ENCODE peak calls at places on chromosomes 1 and 21, in four cellular contexts. J is PC-3, M is psoas muscle, W is ovary. A is an unnamed sample.

GRCh38 chr1:147549526-147549925 is 8.2 kb downstream of the BCL9 start:
- DNase-seq in M (no peak), W (no peak), J (no peak), A (no peak)

GRCh38 chr21:38930838-38931237 is 125.1 kb downstream of the ETS2 start:
- DNase-seq in W (no peak), J (no peak), M (no peak), A (no peak)

GRCh38 chr1:156025873-156026272 is 5.1 kb upstream of the SSR2 start:
- DNase-seq in M (no peak), W (no peak), J (no peak), A (no peak)

GRCh38 chr1:238777551-238777950 is 608.8 kb upstream of the CHRM3 start:
- DNase-seq in J (no peak), M (no peak), W (no peak), A (no peak)

GRCh38 chr1:45012639-45013278 is 705 bp downstream of the UROD start:
- DNase-seq in W (peak; percentile 87), J (peak; percentile 69), M (peak; percentile 70), A (no peak)

GRCh38 chr1:112510340-112510739 is 1.6 kb downstream of the WNT2B start:
- DNase-seq in M (no peak), J (no peak), W (no peak), A (no peak)

GRCh38 chr1:12436817-12437599 is 181.0 kb downstream of the DHRS3 start:
- DNase-seq in M (no peak), W (no peak), J (peak; percentile 94), A (no peak)

GRCh38 chr1:221741364-221741970 is 422 bp downstream of the DUSP10 start:
- DNase-seq in W (peak; percentile 50), J (peak; percentile 27), M (peak; percentile 26), A (peak; percentile 78)

GRCh38 chr1:225977937-225978748 is 21.0 kb downstream of the SDE2 start:
- DNase-seq in M (no peak), W (no peak), J (no peak), A (no peak)

GRCh38 chr1:67752306-67752705 is 67.3 kb downstream of the GADD45A start:
- DNase-seq in W (no peak), J (no peak), M (no peak), A (no peak)

GRCh38 chr1:187384504-187384903 is 555.8 kb downstream of the PLA2G4A start:
- DNase-seq in J (no peak), W (no peak), M (no peak), A (no peak)

GRCh38 chr1:233364695-233365539 is 37.4 kb downstream of the MAP3K21 start:
- DNase-seq in J (peak; percentile 65), W (no peak), M (no peak), A (no peak)

GRCh38 chr1:28887835-28888682 is 26.3 kb upstream of the EPB41 start:
- DNase-seq in W (peak; percentile 67), M (no peak), J (no peak), A (no peak)

GRCh38 chr1:10761503-10762152 is 34.8 kb downstream of the CASZ1 start:
- DNase-seq in J (peak; percentile 67), M (no peak), W (no peak), A (no peak)

GRCh38 chr21:44749116-44749758 is 37.9 kb upstream of the TSPEAR start:
- DNase-seq in M (no peak), W (no peak), J (no peak), A (no peak)

GRCh38 chr21:25963186-25963585 is 207.4 kb downstream of the APP start:
- DNase-seq in J (peak; percentile 85), M (no peak), W (no peak), A (no peak)

GRCh38 chr1:175433586-175434267 is 241.2 kb upstream of the KIAA0040 start:
- DNase-seq in J (no peak), M (no peak), W (no peak), A (no peak)

GRCh38 chr1:226586116-226586515 is 37.6 kb downstream of the STUM start:
- DNase-seq in W (no peak), M (no peak), J (no peak), A (no peak)

GRCh38 chr1:6141601-6142000 is 38.5 kb downstream of the CHD5 start:
- DNase-seq in J (peak; percentile 18), W (no peak), M (no peak), A (no peak)

GRCh38 chr1:161305872-161306519 is 3.8 kb downstream of the MPZ start:
- DNase-seq in M (peak; percentile 70), W (peak; percentile 85), J (no peak), A (peak; percentile 81)

GRCh38 chr1:74517599-74518051 is 5.2 kb upstream of the LRRC53 start:
- DNase-seq in M (no peak), J (no peak), W (no peak), A (no peak)

GRCh38 chr1:213513006-213513405 is 462.0 kb downstream of the RPS6KC1 start:
- DNase-seq in J (no peak), M (no peak), W (no peak), A (no peak)

GRCh38 chr1:204673909-204674701 is 11.4 kb downstream of the LRRN2 start:
- DNase-seq in M (no peak), W (no peak), J (no peak), A (no peak)

GRCh38 chr1:107298526-107298925 is 157.7 kb downstream of the NTNG1 start:
- DNase-seq in W (no peak), M (no peak), J (no peak), A (no peak)

GRCh38 chr21:31222142-31222541 is 121.9 kb downstream of the TIAM1 start:
- DNase-seq in J (peak; percentile 42), W (no peak), M (no peak), A (no peak)

GRCh38 chr1:116769050-116769449 is 14.8 kb downstream of the CD2 start:
- DNase-seq in J (no peak), W (no peak), M (no peak), A (no peak)

GRCh38 chr21:42701706-42702456 is 48.5 kb downstream of the PDE9A start:
- DNase-seq in M (no peak), J (no peak), W (no peak), A (no peak)

GRCh38 chr1:190453550-190453949 is 24.1 kb downstream of the BRINP3 start:
- DNase-seq in W (no peak), J (peak; percentile 52), M (no peak), A (no peak)

GRCh38 chr1:165369255-165369848 is 12.8 kb upstream of the LMX1A start:
- DNase-seq in J (peak; percentile 73), W (peak; percentile 60), M (peak; percentile 58), A (no peak)

GRCh38 chr1:89635825-89636815 is 3.2 kb downstream of the LRRC8C start:
- DNase-seq in W (no peak), J (peak; percentile 82), M (no peak), A (no peak)

GRCh38 chr1:2174348-2175054 is 20.1 kb downstream of the FAAP20 start:
- DNase-seq in M (peak; percentile 55), W (peak; percentile 80), J (peak; percentile 78), A (peak; percentile 83)

GRCh38 chr1:119373465-119373864 is 4.9 kb downstream of the HAO2 start:
- DNase-seq in W (no peak), M (no peak), J (peak; percentile 78), A (no peak)

GRCh38 chr21:38196033-38196432 is 60.8 kb upstream of the KCNJ15 start:
- DNase-seq in M (no peak), J (no peak), W (no peak), A (no peak)

GRCh38 chr1:19505694-19506457 is 20.5 kb upstream of the CAPZB start:
- DNase-seq in J (no peak), M (peak; percentile 42), W (peak; percentile 82), A (no peak)

GRCh38 chr1:10495942-10496341 is 21.2 kb downstream of the PEX14 start:
- DNase-seq in J (no peak), W (no peak), M (peak; percentile 41), A (no peak)

GRCh38 chr1:172932981-172933380 is 117.8 kb downstream of the TNFSF18 start:
- DNase-seq in J (peak; percentile 61), M (no peak), W (no peak), A (no peak)

GRCh38 chr1:172935062-172935592 is 115.6 kb downstream of the TNFSF18 start:
- DNase-seq in W (no peak), J (no peak), M (no peak), A (no peak)

GRCh38 chr1:172934417-172934762 is 116.4 kb downstream of the TNFSF18 start:
- DNase-seq in W (no peak), M (no peak), J (no peak), A (no peak)

GRCh38 chr1:172938676-172939075 is 112.1 kb downstream of the TNFSF18 start:
- DNase-seq in W (no peak), M (no peak), J (peak; percentile 49), A (no peak)

GRCh38 chr1:172936088-172936487 is 114.7 kb downstream of the TNFSF18 start:
- DNase-seq in J (no peak), W (no peak), M (no peak), A (no peak)
- H3K4me3 ChIP-seq in J (no peak overlapping the region), W (no peak overlapping the region), M (no peak overlapping the region), A (no peak overlapping the region)

GRCh38 chr1:22284906-22285544 is 142.1 kb upstream of the WNT4 start:
- DNase-seq in M (no peak), J (no peak), W (no peak), A (peak; percentile 57)

GRCh38 chr1:22287273-22287672 is 144.4 kb upstream of the WNT4 start:
- DNase-seq in W (no peak), M (no peak), J (no peak), A (no peak)

GRCh38 chr1:22287946-22288520 is 145.1 kb upstream of the WNT4 start:
- DNase-seq in W (peak; percentile 52), M (no peak), J (no peak), A (peak; percentile 62)

GRCh38 chr1:22285545-22286396 is 142.9 kb upstream of the WNT4 start:
- DNase-seq in J (no peak), W (peak; percentile 87), M (peak; percentile 26), A (peak; percentile 60)

DNA sequence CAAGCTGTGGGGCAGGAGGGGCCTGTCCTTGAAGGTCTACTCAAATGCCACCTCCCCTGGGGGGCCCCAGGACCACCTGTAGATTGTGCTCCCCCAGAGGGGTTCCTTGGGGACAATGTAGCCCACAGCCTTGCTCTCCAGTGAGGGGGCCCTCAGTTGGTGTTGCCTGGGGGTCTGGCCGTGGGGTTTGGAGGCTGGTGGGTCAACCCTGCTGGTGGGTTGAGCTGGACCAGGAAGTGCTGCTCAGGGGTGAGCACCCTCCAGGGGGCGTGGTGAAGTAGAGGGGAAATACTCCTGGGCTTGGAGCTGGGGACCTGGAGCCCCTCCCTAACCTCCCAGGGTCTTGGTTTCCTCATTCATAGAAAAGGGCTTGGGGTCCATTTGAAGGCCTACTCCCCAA is 143.6 kb upstream of the WNT4 start:
- DNase-seq in W (no peak), J (no peak), M (no peak), A (peak; percentile 17)
- TF ChIP-seq CTCF in W (no peak), J (peak; percentile 12), M (no peak), A (no peak)

DNA sequence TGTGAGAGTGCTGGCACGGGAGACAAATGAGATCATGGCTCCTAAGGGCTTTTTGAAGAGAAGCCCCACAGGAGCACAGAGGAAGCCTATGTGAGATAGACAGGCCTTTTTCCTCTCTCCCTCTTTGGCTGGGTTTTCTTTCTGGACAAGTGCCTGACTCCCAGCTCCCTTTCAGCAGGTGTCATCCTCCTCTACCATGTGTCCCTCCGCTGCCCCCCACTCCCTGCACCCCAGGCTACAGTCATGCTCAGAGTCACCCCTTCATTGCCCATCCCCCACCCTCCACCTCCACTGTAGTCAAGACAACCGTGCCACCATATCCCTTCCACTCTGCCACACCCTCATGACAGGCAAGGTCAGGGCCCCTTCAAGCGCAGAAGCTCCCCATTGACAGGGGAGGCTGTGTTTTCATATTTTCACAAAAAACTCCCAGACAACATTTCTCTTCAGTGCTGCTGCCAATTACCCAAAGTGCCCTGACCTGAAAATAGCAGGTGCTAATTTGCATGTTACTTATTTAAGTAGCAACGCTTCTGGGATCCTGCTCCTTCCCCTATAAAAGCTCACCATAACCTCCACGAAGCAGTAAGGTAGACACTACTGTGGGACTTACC is 92.1 kb upstream of the IPO9 start:
- DNase-seq in J (no peak), W (no peak), M (no peak), A (no peak)
- H3K27ac ChIP-seq in J (no peak overlapping the region), W (no peak overlapping the region), M (no peak overlapping the region), A (no peak overlapping the region)

GRCh38 chr1:32201011-32201855 is 838 bp downstream of the CCDC28B start:
- DNase-seq in W (peak; percentile 79), J (no peak), M (peak; percentile 70), A (no peak)
- H3K4me3 ChIP-seq in W (peak overlapping the region; percentile 48), J (peak overlapping the region; percentile 67), M (peak overlapping the region; percentile 88), A (peak overlapping the region; percentile 79)

A was measured in coronary artery.